ENCODE peak calls at places on chromosomes 16 and 17, in four cellular contexts. K, Z, U and S are unnamed samples.

GRCh38 chr17:27989046-27989445 is 53.4 kb upstream of the NLK start:
- DNase-seq in K (no peak), Z (no peak), U (no peak), S (no peak)

GRCh38 chr17:34763727-34764665 is 184.6 kb downstream of the TMEM132E start:
- DNase-seq in K (no peak), Z (no peak), U (no peak), S (no peak)

GRCh38 chr17:44829558-44830358 is at the start of gene GJC1:
- DNase-seq in K (no peak), Z (peak), U (peak), S (peak)

GRCh38 chr16:24255446-24256352 is at the start of gene CACNG3:
- DNase-seq in K (peak), Z (peak), U (peak), S (peak)

GRCh38 chr17:41492771-41493170 is 3.1 kb upstream of the KRT36 start:
- DNase-seq in K (peak), Z (no peak), U (no peak), S (peak)

GRCh38 chr17:41168121-41168520 is at the start of gene KRTAP4-3:
- DNase-seq in K (no peak), Z (no peak), U (no peak), S (no peak)

GRCh38 chr16:87850009-87851006 is 19.0 kb downstream of the SLC7A5 start:
- DNase-seq in K (peak), Z (peak), U (peak), S (peak)

GRCh38 chr17:63823659-63824331 is 3.4 kb upstream of the PSMC5 start:
- DNase-seq in K (no peak), Z (no peak), U (no peak), S (no peak)

GRCh38 chr16:12539185-12539929 is 264.3 kb downstream of the CPPED1 start:
- DNase-seq in K (no peak), Z (no peak), U (no peak), S (no peak)

GRCh38 chr16:72879846-72880245 is 168.1 kb downstream of the ZFHX3 start:
- DNase-seq in K (no peak), Z (no peak), U (no peak), S (no peak)

GRCh38 chr16:12120982-12121652 is 144.6 kb downstream of the SNX29 start:
- DNase-seq in K (no peak), Z (no peak), U (no peak), S (no peak)

GRCh38 chr16:75497558-75497957 is 2.3 kb upstream of the CHST6 start:
- DNase-seq in K (no peak), Z (no peak), U (no peak), S (no peak)

GRCh38 chr17:31696184-31696602 is 162.9 kb downstream of the COPRS start:
- DNase-seq in K (peak), Z (peak), U (no peak), S (peak)

GRCh38 chr17:64679710-64680216 is 17.7 kb upstream of the SMURF2 start:
- DNase-seq in K (peak), Z (no peak), U (no peak), S (no peak)

GRCh38 chr17:74361613-74362391 is at the start of gene BTBD17:
- DNase-seq in K (peak), Z (peak), U (peak), S (peak)

GRCh38 chr16:55842369-55843104 is 9.6 kb upstream of the CES1 start:
- DNase-seq in K (peak), Z (no peak), U (peak), S (peak)

GRCh38 chr17:76248013-76248782 is 7.9 kb upstream of the RNF157 start:
- DNase-seq in K (no peak), Z (no peak), U (no peak), S (no peak)

GRCh38 chr17:34645636-34646035 is 66.3 kb downstream of the TMEM132E start:
- DNase-seq in K (no peak), Z (no peak), U (peak), S (peak)

GRCh38 chr16:75273054-75273925 is 21.9 kb upstream of the BCAR1 start:
- DNase-seq in K (no peak), Z (no peak), U (no peak), S (no peak)

GRCh38 chr17:12712415-12712814 is 46.7 kb downstream of the MYOCD start:
- DNase-seq in K (no peak), Z (no peak), U (no peak), S (no peak)

GRCh38 chr16:76176153-76176552 is 101.0 kb upstream of the CNTNAP4 start:
- DNase-seq in K (no peak), Z (no peak), U (no peak), S (no peak)

GRCh38 chr17:73749337-73749807 is 105.1 kb upstream of the SDK2 start:
- DNase-seq in K (no peak), Z (no peak), U (no peak), S (no peak)

GRCh38 chr17:78933025-78933958 is 8.1 kb upstream of the TIMP2 start:
- DNase-seq in K (peak), Z (no peak), U (no peak), S (peak)

GRCh38 chr17:17533901-17534441 is 37.8 kb upstream of the RASD1 start:
- DNase-seq in K (peak), Z (no peak), U (no peak), S (no peak)

GRCh38 chr17:34504814-34505484 is 74.4 kb upstream of the TMEM132E start:
- DNase-seq in K (no peak), Z (no peak), U (no peak), S (no peak)

GRCh38 chr17:16122697-16123434 is 92.5 kb downstream of the NCOR1 start:
- DNase-seq in K (no peak), Z (no peak), U (no peak), S (no peak)

GRCh38 chr17:27518048-27518447 is 61.8 kb downstream of the KSR1 start:
- DNase-seq in K (no peak), Z (no peak), U (no peak), S (no peak)

GRCh38 chr16:54086791-54087190 is 199.8 kb downstream of the IRX3 start:
- DNase-seq in K (no peak), Z (no peak), U (no peak), S (no peak)

GRCh38 chr17:67854378-67854777 is 29.1 kb downstream of the BPTF start:
- DNase-seq in K (no peak), Z (no peak), U (no peak), S (no peak)

GRCh38 chr16:2790631-2791030 is 3.3 kb upstream of the PRSS33 start:
- DNase-seq in K (no peak), Z (no peak), U (no peak), S (no peak)

GRCh38 chr16:49924078-49924477 is 68.2 kb upstream of the ZNF423 start:
- DNase-seq in K (no peak), Z (no peak), U (peak), S (no peak)

GRCh38 chr16:22933173-22933572 is 119.2 kb downstream of the HS3ST2 start:
- DNase-seq in K (no peak), Z (no peak), U (no peak), S (no peak)

GRCh38 chr16:52069866-52070265 is 477.1 kb downstream of the TOX3 start:
- DNase-seq in K (peak), Z (no peak), U (no peak), S (peak)

GRCh38 chr17:82317394-82318168 is at the start of gene CD7:
- DNase-seq in K (peak), Z (no peak), U (no peak), S (no peak)

GRCh38 chr16:65494080-65494479 is 372.2 kb upstream of the CDH11 start:
- DNase-seq in K (no peak), Z (no peak), U (no peak), S (no peak)

GRCh38 chr16:65731840-65732239 is 610.0 kb upstream of the CDH11 start:
- DNase-seq in K (no peak), Z (no peak), U (no peak), S (no peak)

GRCh38 chr17:7440113-7440822 is 956 bp downstream of the FGF11 start:
- DNase-seq in K (no peak), Z (peak), U (peak), S (peak)

GRCh38 chr16:89366561-89367537 is 123.5 kb downstream of the ANKRD11 start:
- DNase-seq in K (no peak), Z (no peak), U (no peak), S (peak)

GRCh38 chr17:74759243-74759801 is 10.9 kb downstream of the NHERF1 start:
- DNase-seq in K (no peak), Z (no peak), U (no peak), S (peak)

GRCh38 chr17:49952209-49952911 is 16.6 kb upstream of the DLX4 start:
- DNase-seq in K (peak), Z (peak), U (peak), S (peak)

GRCh38 chr16:3979070-3979469 is 98.6 kb upstream of the CREBBP start:
- DNase-seq in K (no peak), Z (no peak), U (no peak), S (no peak)
- TF ChIP-seq FOXJ3 in K (no peak), Z (no peak), U (no peak), S (no peak)

DNA sequence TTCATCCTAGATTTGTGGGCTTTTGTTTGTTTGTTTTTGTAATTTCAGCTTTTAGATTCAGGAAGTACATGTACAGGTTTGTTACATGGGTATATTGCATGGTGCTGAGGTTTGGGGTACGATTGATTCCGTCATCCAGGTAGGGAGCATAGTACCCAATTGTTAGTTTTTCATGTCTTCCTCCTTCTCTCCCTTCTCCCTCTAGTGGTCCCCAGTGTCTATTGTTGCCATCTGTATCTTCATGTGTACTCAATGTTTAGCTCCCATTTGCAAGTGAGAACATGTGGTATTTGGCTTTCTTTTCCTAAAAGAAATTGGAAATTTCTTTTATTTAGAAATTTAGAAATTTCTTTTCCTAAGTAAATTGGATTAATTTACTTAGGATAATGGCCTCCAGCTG is 37.1 kb upstream of the BCAS3 start:
- DNase-seq in K (peak), Z (no peak), U (no peak), S (no peak)
- TF ChIP-seq FOXJ3 in K (no peak), Z (no peak), U (no peak), S (no peak)

GRCh38 chr16:835373-835772 is 34.8 kb upstream of the GNG13 start:
- DNase-seq in K (no peak), Z (no peak), U (no peak), S (no peak)
- TF ChIP-seq FOXJ3 in K (no peak), Z (no peak), U (no peak), S (no peak)

GRCh38 chr16:30566531-30566930 is 5.0 kb downstream of the ZNF688 start:
- DNase-seq in K (no peak), Z (no peak), U (no peak), S (no peak)
- TF ChIP-seq FOXJ3 in K (no peak), Z (no peak), U (no peak), S (no peak)

GRCh38 chr16:74186589-74186988 is 110.0 kb upstream of the PSMD7 start:
- DNase-seq in K (no peak), Z (no peak), U (no peak), S (peak)
- TF ChIP-seq FOXJ3 in K (no peak), Z (no peak), U (no peak), S (no peak)

GRCh38 chr16:85136213-85136704 is 24.0 kb upstream of the CIBAR2 start:
- DNase-seq in K (no peak), Z (no peak), U (no peak), S (no peak)

GRCh38 chr16:85137323-85138072 is 25.2 kb upstream of the CIBAR2 start:
- DNase-seq in K (peak), Z (no peak), U (peak), S (peak)

GRCh38 chr16:85138073-85138824 is 26.0 kb upstream of the CIBAR2 start:
- DNase-seq in K (no peak), Z (no peak), U (no peak), S (no peak)

GRCh38 chr16:85134794-85135153 is 22.5 kb upstream of the CIBAR2 start:
- DNase-seq in K (no peak), Z (no peak), U (peak), S (no peak)

GRCh38 chr16:85136705-85137322 is 24.5 kb upstream of the CIBAR2 start:
- DNase-seq in K (peak), Z (no peak), U (no peak), S (peak)
- TF ChIP-seq FOXJ3 in K (peak), Z (no peak), U (no peak), S (no peak)

GRCh38 chr16:57996406-57997175 is 3.9 kb downstream of the ZNF319 start:
- DNase-seq in K (no peak), Z (no peak), U (no peak), S (no peak)
- TF ChIP-seq FOXJ3 in K (no peak), Z (no peak), U (no peak), S (no peak)

GRCh38 chr16:86354641-86355040 is 155.7 kb upstream of the FOXF1 start:
- DNase-seq in K (no peak), Z (no peak), U (no peak), S (no peak)
- TF ChIP-seq FOXJ3 in K (no peak), Z (no peak), U (no peak), S (no peak)

DNA sequence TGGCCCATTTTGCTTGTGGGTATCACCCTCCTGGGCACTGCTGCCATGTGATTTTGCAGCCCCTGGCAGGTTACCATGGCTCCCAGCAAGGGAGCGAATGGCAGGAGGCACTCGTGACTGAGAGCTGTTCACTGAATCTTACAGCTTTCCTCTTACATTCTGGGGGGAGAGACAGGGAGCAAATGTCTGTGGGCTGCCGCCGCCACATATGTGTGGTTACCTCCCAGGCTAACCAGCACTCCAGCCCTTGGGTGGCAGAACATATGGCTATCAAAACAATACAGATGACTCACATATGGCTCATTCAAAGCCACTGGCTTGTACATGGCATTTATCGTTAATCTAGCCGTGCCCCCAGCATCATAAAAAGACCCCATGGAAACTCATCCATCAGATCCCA is 19.8 kb downstream of the GTF3C1 start:
- DNase-seq in K (no peak), Z (no peak), U (no peak), S (no peak)
- TF ChIP-seq FOXJ3 in K (no peak), Z (no peak), U (no peak), S (no peak)

GRCh38 chr17:299546-299945 is 53.1 kb downstream of the RPH3AL start:
- DNase-seq in K (no peak), Z (no peak), U (no peak), S (peak)
- TF ChIP-seq FOXJ3 in K (no peak), Z (no peak), U (no peak), S (peak)